ENCODE peak calls at places on chromosomes 11 and 22, in ten cellular contexts. C is HCT116, W is breast epithelium, S is HL-60, H is suprapubic skin, N is transverse colon, Y is GM12878, I is K562, M is spleen, R is H1. F is an unnamed sample. For H3K27me3, the result is how much of the 10 kb centered on the place peaks cover.

GRCh38 chr11:27315816-27316215 is 47.2 kb downstream of the CCDC34 start:
- DNase-seq in H (no peak), S (no peak), I (no peak), C (no peak), N (no peak), M (no peak), W (no peak), R (no peak), Y (no peak), F (no peak)

GRCh38 chr11:16049611-16050010 is 306.7 kb downstream of the SOX6 start:
- DNase-seq in S (no peak), I (no peak), N (no peak), H (no peak), C (no peak), W (no peak), R (no peak), Y (no peak), M (no peak), F (no peak)

GRCh38 chr11:124799384-124800225 is 601 bp downstream of the MSANTD2 start:
- DNase-seq in R (peak), N (peak), S (peak), M (peak), I (peak), H (no peak), C (no peak), W (no peak), Y (no peak), F (peak)

GRCh38 chr22:45006101-45006872 is 3.5 kb downstream of the PHF21B start:
- DNase-seq in Y (no peak), R (no peak), M (no peak), N (no peak), H (no peak), S (no peak), W (no peak), C (no peak), I (no peak), F (no peak)

GRCh38 chr11:34860034-34860433 is 56.1 kb downstream of the APIP start:
- DNase-seq in Y (no peak), C (no peak), N (no peak), W (no peak), I (no peak), R (no peak), M (no peak), H (no peak), S (no peak), F (peak)

GRCh38 chr11:102807921-102808320 is 10.0 kb upstream of the MMP1 start:
- DNase-seq in R (peak), I (peak), N (no peak), M (no peak), W (no peak), Y (no peak), S (no peak), C (peak), H (no peak), F (no peak)

GRCh38 chr11:3217751-3218482 is 696 bp downstream of the MRGPRG start:
- DNase-seq in R (peak), W (no peak), M (peak), N (peak), C (no peak), S (no peak), I (no peak), H (peak), Y (no peak), F (no peak)

GRCh38 chr11:18731949-18732821 is 6.2 kb upstream of the IGSF22 start:
- DNase-seq in N (peak), I (peak), H (no peak), Y (peak), C (peak), S (no peak), W (peak), R (peak), M (no peak), F (peak)

GRCh38 chr11:95459268-95460040 is 228.5 kb upstream of the SESN3 start:
- DNase-seq in R (no peak), Y (no peak), C (no peak), I (no peak), H (no peak), S (no peak), W (no peak), M (no peak), N (no peak), F (peak)

GRCh38 chr22:43996170-43996980 is 27.7 kb upstream of the PARVB start:
- DNase-seq in C (no peak), R (no peak), N (peak), H (peak), M (peak), S (peak), Y (peak), W (no peak), I (no peak), F (no peak)

GRCh38 chr11:101584651-101585050 is 844 bp upstream of the TRPC6 start:
- DNase-seq in R (no peak), C (no peak), M (no peak), Y (no peak), I (no peak), S (no peak), W (no peak), H (no peak), N (no peak), F (no peak)

GRCh38 chr11:86288776-86289507 is 13.1 kb upstream of the HIKESHI start:
- DNase-seq in I (no peak), M (no peak), H (no peak), C (no peak), S (no peak), W (no peak), Y (no peak), N (no peak), R (no peak), F (no peak)

GRCh38 chr11:47980907-47981621 is 705 bp downstream of the PTPRJ start:
- DNase-seq in N (peak), I (peak), C (no peak), Y (no peak), M (peak), H (no peak), R (peak), S (no peak), W (no peak), F (no peak)

GRCh38 chr11:111733655-111734088 is 32.5 kb downstream of the PPP2R1B start:
- DNase-seq in I (no peak), H (no peak), S (no peak), W (no peak), Y (no peak), M (peak), C (no peak), N (no peak), R (no peak), F (no peak)

GRCh38 chr11:113681711-113682410 is 24.2 kb downstream of the TMPRSS5 start:
- DNase-seq in N (no peak), M (peak), I (peak), W (no peak), H (no peak), Y (no peak), C (no peak), R (peak), S (no peak), F (peak)

GRCh38 chr11:120326845-120327281 is 1.8 kb downstream of the TLCD5 start:
- DNase-seq in S (no peak), M (no peak), I (no peak), Y (no peak), H (no peak), N (no peak), C (no peak), W (no peak), R (no peak), F (no peak)

GRCh38 chr11:79097279-79097875 is 343.5 kb downstream of the TENM4 start:
- DNase-seq in Y (no peak), R (no peak), I (no peak), M (no peak), H (no peak), W (peak), N (no peak), C (no peak), S (no peak), F (peak)
- H3K27me3 ChIP-seq in Y (under half), R (under half), I (under half), M (under half), H (under half), W (under half), N (under half), C (under half), S (under half), F (under half)

GRCh38 chr22:31346255-31346732 is at the start of gene PATZ1:
- DNase-seq in S (peak), W (peak), N (peak), R (no peak), Y (no peak), C (peak), M (peak), H (peak), I (peak), F (peak)

GRCh38 chr22:31347251-31348008 is 1.3 kb upstream of the PATZ1 start:
- DNase-seq in S (peak), R (peak), I (no peak), M (peak), N (peak), Y (no peak), H (peak), W (peak), C (peak), F (peak)

GRCh38 chr22:31344369-31345330 is 1.5 kb downstream of the PATZ1 start:
- DNase-seq in M (peak), I (no peak), N (peak), S (peak), C (no peak), H (no peak), W (peak), R (peak), Y (no peak), F (peak)

GRCh38 chr22:31346733-31347250 is 646 bp upstream of the PATZ1 start:
- DNase-seq in S (peak), R (no peak), W (no peak), N (peak), M (peak), H (no peak), C (no peak), Y (no peak), I (peak), F (peak)

DNA sequence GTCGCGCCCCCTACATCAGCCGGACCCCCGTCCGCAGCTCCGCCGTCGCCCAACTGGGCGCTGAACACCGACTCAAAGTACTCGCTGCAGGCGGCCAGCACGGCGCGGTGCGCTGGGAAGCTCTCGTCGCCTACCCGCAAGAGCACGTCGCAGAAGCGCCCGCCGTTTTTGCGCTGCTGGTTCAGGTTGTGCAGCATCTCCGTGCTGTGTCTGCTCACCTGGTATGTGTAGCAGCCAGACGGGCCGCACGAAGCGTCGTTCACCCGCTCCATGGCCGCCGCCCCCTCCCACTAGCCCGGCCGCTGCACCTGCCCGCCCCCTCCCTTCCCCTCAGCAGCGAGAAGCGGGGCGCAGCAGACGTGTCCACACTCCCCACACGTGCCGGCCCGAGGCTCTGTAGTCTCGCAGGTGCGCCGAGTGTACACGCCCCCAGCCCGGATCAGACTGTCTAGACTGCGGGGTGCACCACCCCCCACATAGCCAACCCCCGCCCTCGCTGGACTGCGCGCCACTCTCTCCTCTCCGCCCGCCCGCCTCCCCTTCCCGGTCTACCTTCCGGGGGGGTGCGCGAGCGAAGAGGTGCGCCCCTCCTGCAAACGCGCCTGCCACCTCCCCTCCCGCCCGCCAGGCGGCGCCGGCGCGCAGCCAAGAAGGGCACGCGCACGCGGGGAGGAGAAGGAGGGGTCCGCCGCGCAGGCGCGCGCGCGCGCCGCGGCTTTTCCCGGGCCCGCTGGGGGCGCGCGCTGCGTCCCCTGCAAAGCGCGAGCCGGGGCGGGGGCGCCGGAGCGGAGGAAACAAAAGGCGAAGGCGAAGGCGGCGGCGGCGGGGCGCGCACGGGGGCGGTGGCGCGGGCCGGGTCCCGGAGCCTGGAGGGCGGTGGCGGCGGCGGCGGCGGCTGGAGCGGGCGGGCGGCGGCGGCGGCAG is 553 bp downstream of the PATZ1 start:
- DNase-seq in H (peak), R (peak), Y (peak), W (peak), M (peak), I (peak), C (peak), N (peak), S (peak), F (peak)
- TF ChIP-seq POLR2AphosphoS5 in H (no peak), R (peak), Y (no peak), W (peak), M (peak), I (peak), C (no peak), N (no peak), S (peak), F (peak)

GRCh38 chr22:41912338-41913039 is 2.4 kb downstream of the SHISA8 start:
- DNase-seq in M (no peak), I (no peak), S (no peak), N (no peak), W (no peak), H (no peak), R (no peak), Y (no peak), C (no peak), F (no peak)

GRCh38 chr22:41914611-41915034 is 251 bp downstream of the SHISA8 start:
- DNase-seq in R (no peak), M (peak), H (no peak), Y (no peak), C (no peak), S (no peak), W (no peak), I (peak), N (no peak), F (no peak)

GRCh38 chr22:41915035-41915782 is at the start of gene SHISA8:
- DNase-seq in S (no peak), Y (no peak), W (no peak), H (no peak), M (peak), R (no peak), I (no peak), N (peak), C (no peak), F (no peak)

GRCh38 chr22:41913040-41913719 is 1.7 kb downstream of the SHISA8 start:
- DNase-seq in S (no peak), N (no peak), Y (no peak), I (no peak), W (no peak), H (no peak), R (no peak), C (no peak), M (no peak), F (no peak)

DNA sequence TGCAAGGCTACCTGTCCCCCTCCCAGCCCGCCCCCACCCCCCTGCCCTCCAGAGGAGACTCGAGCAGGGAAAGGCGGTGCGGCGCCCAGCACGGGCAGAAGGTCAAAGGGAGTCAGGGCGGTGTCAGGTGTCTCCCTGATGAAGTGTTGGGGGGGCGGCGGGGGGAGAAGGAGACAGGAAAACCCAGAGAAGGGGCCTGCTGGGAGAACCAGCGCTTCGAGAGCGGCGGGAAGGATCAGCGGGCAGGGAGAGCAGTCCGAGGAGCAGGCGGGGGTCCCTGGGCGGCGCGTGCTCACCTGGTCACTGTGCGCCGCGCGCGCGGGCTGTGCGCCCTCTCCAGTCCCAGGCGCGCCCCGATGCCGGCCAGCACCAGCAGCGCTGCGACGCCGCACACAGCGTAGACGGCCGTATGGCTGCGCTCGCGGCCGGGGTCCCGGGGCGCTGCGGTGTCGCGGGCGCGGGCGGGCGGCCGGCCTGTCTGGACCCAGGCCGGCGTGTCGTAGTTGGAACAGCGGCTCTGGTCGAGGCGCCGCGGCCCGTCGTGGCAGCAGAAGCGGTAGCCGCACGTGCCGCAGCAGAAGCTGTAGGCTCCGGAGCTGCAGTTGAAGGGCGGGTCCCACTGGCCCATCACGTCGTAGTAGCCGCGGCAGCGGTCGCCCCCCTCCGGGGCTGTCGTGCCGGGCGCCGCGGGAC is 886 bp downstream of the SHISA8 start:
- DNase-seq in Y (no peak), N (no peak), R (no peak), S (no peak), H (no peak), I (peak), W (no peak), C (no peak), M (no peak), F (no peak)
- H3K27me3 ChIP-seq in Y (under half), N (half or more), R (half or more), S (half or more), H (half or more), I (under half), W (half or more), C (under half), M (half or more), F (under half)

GRCh38 chr22:20998411-20999336 is 3.2 kb downstream of the THAP7 start:
- DNase-seq in W (no peak), H (no peak), I (no peak), C (no peak), M (no peak), Y (no peak), R (no peak), S (no peak), N (no peak), F (no peak)

GRCh38 chr22:20999350-21000214 is 2.3 kb downstream of the THAP7 start:
- DNase-seq in R (no peak), Y (no peak), N (no peak), W (no peak), M (peak), H (no peak), S (no peak), I (no peak), C (no peak), F (no peak)

GRCh38 chr22:20996598-20997535 is 5.1 kb downstream of the THAP7 start:
- DNase-seq in N (no peak), R (no peak), S (no peak), Y (no peak), H (no peak), M (no peak), I (no peak), W (no peak), C (no peak), F (no peak)

GRCh38 chr22:20996031-20996410 is 5.9 kb downstream of the THAP7 start:
- DNase-seq in Y (no peak), N (no peak), W (no peak), I (no peak), C (no peak), H (no peak), S (no peak), M (no peak), R (no peak), F (no peak)

DNA sequence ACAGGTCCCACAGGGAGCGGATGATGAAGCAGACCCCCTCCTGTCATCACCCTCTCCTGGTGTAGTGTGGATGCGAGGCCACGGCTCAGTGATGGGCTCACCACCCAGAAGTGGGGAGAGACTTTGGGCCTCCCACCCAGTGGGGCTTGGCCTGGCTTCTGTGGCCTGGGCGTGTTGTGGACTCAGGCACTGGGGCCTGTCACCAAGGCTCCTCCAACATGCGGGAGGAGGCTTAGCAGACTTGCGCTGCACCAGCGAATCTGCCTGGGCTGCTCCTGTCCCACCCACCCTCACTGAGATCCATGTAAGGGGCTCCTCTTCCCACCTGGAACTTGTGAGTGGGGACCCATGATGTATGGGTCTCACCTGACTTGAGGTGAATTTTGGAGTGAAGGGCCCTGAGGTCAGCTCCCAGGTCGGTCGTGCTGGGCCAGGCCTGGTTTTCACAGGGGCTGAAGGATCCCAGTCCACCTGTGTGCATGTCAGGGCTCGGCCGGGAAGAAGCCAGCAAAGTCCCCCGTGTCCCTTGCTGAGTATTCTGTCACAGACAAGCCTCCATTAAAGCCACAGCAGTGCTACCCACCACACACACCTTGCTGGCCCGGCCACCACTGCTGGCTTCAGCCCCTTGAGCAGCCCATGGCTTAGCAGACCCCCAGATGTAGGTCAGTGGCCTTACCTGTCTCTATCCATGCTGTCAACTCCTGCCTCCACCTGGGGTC is 4.2 kb downstream of the THAP7 start:
- DNase-seq in N (no peak), C (no peak), I (no peak), Y (no peak), W (no peak), M (no peak), H (no peak), R (no peak), S (no peak), F (no peak)
- TF ChIP-seq POLR2AphosphoS5 in N (no peak), C (no peak), I (no peak), Y (no peak), W (no peak), M (no peak), H (no peak), R (no peak), S (peak), F (no peak)

DNA sequence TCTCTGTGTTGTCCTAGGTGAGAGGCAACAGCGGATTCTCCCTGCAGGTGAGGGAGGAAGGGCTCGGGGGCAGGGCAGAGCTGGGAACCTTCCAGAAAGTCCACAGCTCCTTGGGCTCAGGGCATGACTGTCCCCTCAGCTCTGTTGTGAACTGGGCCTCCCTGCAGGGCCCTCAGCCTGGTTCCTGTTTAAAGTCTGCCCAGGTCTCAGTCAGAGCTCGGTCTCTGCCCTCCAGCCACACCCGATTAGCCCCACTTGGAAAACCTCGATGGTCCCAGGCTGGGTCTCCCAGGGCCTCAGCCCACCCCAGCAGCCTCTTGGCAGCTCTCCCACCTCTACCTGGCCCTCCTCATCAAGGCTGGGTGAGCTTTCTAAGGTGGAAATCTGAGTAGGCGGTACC is 65.3 kb upstream of the SLC22A12 start:
- DNase-seq in W (no peak), S (no peak), C (no peak), Y (no peak), M (no peak), N (no peak), H (no peak), I (no peak), R (no peak), F (no peak)
- H3K27me3 ChIP-seq in W (under half), S (under half), C (under half), Y (under half), M (under half), N (half or more), H (half or more), I (half or more), R (under half), F (under half)

DNA sequence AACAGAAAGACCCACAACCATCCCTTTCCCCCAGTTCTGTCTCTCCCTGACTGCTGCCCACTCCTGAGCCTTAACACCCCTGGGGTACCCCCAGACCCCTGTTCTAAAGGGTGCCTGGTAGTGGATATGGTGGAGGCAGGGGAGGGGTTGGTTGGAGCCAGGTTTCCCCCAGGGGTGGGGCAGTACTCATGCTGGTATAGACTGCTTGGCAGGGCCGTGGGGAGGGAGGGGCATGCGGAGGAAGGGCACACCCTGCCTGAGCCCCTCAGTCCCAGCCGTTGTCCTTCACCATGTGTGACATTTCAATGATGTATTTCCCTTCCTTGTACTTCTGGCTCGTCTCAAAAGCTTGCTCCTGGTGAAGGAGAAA is 4.0 kb downstream of the YPEL4 start:
- DNase-seq in I (no peak), S (no peak), C (no peak), N (no peak), H (no peak), M (no peak), R (peak), W (no peak), Y (no peak), F (no peak)
- TF ChIP-seq POLR2AphosphoS5 in I (no peak), S (no peak), C (peak), N (no peak), H (no peak), M (no peak), R (peak), W (no peak), Y (no peak), F (no peak)